ENCODE peak calls at places on chromosome 22, in eight cellular contexts. M, S, G, Q, A, N, Y and T are unnamed samples.

GRCh38 chr22:25896098-25896497 is 154.1 kb downstream of the MYO18B start:
- DNase-seq in Q (no peak), M (no peak), S (no peak), G (no peak), N (no peak), A (no peak), Y (no peak), T (no peak)

GRCh38 chr22:21064917-21065864 is 19.4 kb downstream of the LRRC74B start:
- DNase-seq in Y (no peak), S (no peak), G (no peak), N (no peak), Q (no peak), M (no peak), A (no peak), T (no peak)

GRCh38 chr22:27129266-27129665 is 471.9 kb downstream of the MIAT start:
- DNase-seq in S (no peak), Q (no peak), A (no peak), G (no peak), N (no peak), M (peak; percentile 60), Y (no peak), T (no peak)

GRCh38 chr22:38715176-38715764 is 9.5 kb downstream of the GTPBP1 start:
- DNase-seq in N (no peak), A (no peak), G (no peak), M (no peak), S (no peak), Y (no peak), Q (no peak), T (no peak)

GRCh38 chr22:37162221-37163095 is 12.7 kb upstream of the IL2RB start:
- DNase-seq in A (no peak), N (no peak), Y (no peak), G (no peak), S (no peak), Q (peak; percentile 93), M (no peak), T (peak; percentile 44)

GRCh38 chr22:42368379-42369249 is 63.6 kb downstream of the NFAM1 start:
- DNase-seq in M (no peak), Q (peak; percentile 79), N (no peak), S (no peak), G (peak; percentile 85), A (peak; percentile 48), Y (no peak), T (peak; percentile 17)

GRCh38 chr22:34702279-34702678 is 363.7 kb upstream of the ISX start:
- DNase-seq in S (no peak), G (no peak), Y (no peak), M (no peak), A (no peak), Q (peak; percentile 22), N (no peak), T (no peak)

GRCh38 chr22:44542561-44543222 is 44.7 kb upstream of the RTL6 start:
- DNase-seq in A (no peak), S (no peak), Y (no peak), G (no peak), Q (no peak), N (no peak), M (no peak), T (no peak)

GRCh38 chr22:47918936-47919505 is 1156.6 kb downstream of the TBC1D22A start:
- DNase-seq in S (peak; percentile 15), N (no peak), M (no peak), G (no peak), Y (no peak), A (no peak), Q (peak; percentile 34), T (no peak)

GRCh38 chr22:32695451-32695891 is 106.0 kb upstream of the TIMP3 start:
- DNase-seq in M (peak; percentile 65), S (no peak), Q (no peak), A (no peak), G (no peak), Y (no peak), N (no peak), T (no peak)